ENCODE peak calls at places on chromosome X, in eight cellular contexts. Q is heart left ventricle, H is sigmoid colon, C is IMR-90, T is A549, Z is pancreas, G is stomach, P is heart right ventricle. J is an unnamed sample. For H3K4me1, the result is how much of the 10 kb centered on the place peaks cover.

GRCh38 chrX:151921292-151921691 is 8.6 kb downstream of the MAGEA4 start:
- DNase-seq in H (no peak), Z (no peak), Q (no peak), G (no peak), C (no peak), T (no peak), P (no peak), J (no peak)

GRCh38 chrX:109049416-109049815 is 313.1 kb upstream of the IRS4 start:
- DNase-seq in Q (no peak), T (no peak), H (no peak), P (no peak), Z (no peak), C (no peak), G (no peak), J (no peak)

GRCh38 chrX:129777218-129777768 is 2.5 kb upstream of the SASH3 start:
- DNase-seq in Z (no peak), G (peak), C (no peak), P (peak), T (no peak), H (no peak), Q (peak), J (peak)

GRCh38 chrX:45769919-45770582 is 569.4 kb upstream of the DIPK2B start:
- DNase-seq in Z (peak), P (peak), Q (peak), C (peak), T (peak), H (peak), G (peak), J (peak)

GRCh38 chrX:580020-580419 is 50.6 kb upstream of the SHOX start:
- DNase-seq in Z (no peak), Q (no peak), P (no peak), C (no peak), H (no peak), G (no peak), T (no peak), J (no peak)

GRCh38 chrX:137926090-137926489 is 360.2 kb downstream of the ZIC3 start:
- DNase-seq in Q (no peak), T (no peak), P (no peak), Z (no peak), H (no peak), C (no peak), G (no peak), J (no peak)

GRCh38 chrX:97398030-97398551 is 514.4 kb downstream of the RPA4 start:
- DNase-seq in P (no peak), G (no peak), Q (no peak), Z (no peak), T (no peak), C (peak), H (no peak), J (no peak)

GRCh38 chrX:41329101-41329500 is 4.9 kb upstream of the DDX3X start:
- DNase-seq in P (no peak), Z (no peak), Q (no peak), H (no peak), G (no peak), C (no peak), T (no peak), J (no peak)

GRCh38 chrX:139202742-139203410 is 327.7 kb upstream of the F9 start:
- DNase-seq in Z (peak), C (no peak), T (no peak), Q (no peak), G (no peak), P (no peak), H (no peak), J (no peak)

GRCh38 chrX:134512566-134512965 is 52.6 kb downstream of the HPRT1 start:
- DNase-seq in T (peak), Z (no peak), P (no peak), C (peak), G (no peak), Q (no peak), H (no peak), J (peak)

DNA sequence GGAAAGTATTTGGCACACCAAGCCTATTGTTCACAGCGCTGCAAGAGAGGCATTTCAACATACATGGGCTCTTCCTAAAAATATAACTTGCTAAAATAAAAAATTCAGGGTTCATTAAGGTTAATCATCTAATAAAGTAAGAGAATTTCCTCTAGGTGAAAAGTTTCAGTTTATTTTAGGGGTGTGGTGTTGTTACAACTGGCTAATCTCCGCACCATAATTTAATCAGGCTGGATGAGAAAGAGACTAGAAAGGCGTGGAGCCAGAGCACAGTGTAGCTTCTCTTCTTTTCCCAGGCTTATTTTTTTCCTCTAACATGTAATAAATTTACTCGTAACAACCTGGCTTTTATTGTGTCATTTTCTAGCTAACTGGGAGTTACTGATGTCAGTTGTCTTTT is 47.9 kb downstream of the FHL1 start:
- DNase-seq in H (no peak), T (no peak), G (no peak), P (no peak), Z (no peak), C (no peak), Q (no peak), J (no peak)
- H3K4me1 ChIP-seq in H (under half), T (under half), G (under half), P (under half), Z (under half), C (under half), Q (under half), J (under half)

DNA sequence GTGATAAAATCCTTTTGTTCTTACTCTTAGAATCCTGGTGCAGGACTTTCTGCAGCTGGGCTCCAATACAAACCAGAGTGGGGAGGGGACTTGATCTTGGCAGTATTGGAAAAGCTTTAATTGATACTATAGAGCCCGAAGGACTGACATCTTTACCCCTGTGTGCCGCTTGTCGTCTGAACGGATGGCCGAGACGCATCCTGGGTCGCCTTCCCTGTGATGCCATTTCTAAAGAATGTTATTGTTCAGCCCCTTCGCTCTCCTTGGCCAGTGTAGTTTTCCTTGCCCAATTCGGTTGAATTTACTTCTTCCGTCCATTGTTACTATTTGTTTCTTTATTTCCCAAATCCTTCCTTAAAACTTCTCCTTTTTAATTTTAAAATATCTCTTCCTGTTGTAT is 80.9 kb downstream of the CLDN34 start:
- DNase-seq in H (no peak), G (no peak), C (no peak), P (no peak), Z (no peak), T (no peak), Q (no peak), J (no peak)
- H3K4me1 ChIP-seq in H (under half), G (half or more), C (under half), P (half or more), Z (under half), T (under half), Q (under half), J (under half)

DNA sequence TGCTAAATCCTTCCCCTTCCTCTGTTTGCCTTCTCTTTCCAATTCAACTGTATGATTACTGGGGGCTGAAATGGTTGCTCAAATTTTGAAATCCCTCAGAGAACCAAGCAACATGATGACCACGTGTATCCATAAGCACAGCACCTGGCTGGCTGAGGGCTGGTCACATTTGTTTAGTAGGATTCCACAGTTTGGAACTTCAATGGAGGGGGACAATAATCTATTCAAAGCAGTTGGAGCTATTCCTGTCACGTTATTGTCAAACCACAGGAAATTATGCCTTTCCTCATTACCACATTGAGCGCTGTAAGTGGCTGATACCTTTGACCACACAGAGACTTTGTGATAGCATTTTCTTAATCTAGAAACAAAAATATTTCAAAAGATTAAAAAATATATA is 7.0 kb downstream of the TMSB4X start:
- DNase-seq in G (no peak), P (no peak), C (no peak), Z (no peak), H (no peak), T (no peak), Q (no peak), J (no peak)
- H3K4me1 ChIP-seq in G (under half), P (under half), C (under half), Z (under half), H (under half), T (under half), Q (under half), J (under half)

GRCh38 chrX:115339441-115340025 is 50.0 kb downstream of the LUZP4 start:
- DNase-seq in P (no peak), G (no peak), Q (no peak), H (no peak), Z (no peak), T (no peak), C (peak), J (no peak)

GRCh38 chrX:115345654-115346014 is 56.1 kb downstream of the LUZP4 start:
- DNase-seq in H (no peak), P (no peak), G (no peak), C (no peak), Z (no peak), Q (no peak), T (no peak), J (no peak)

GRCh38 chrX:115344885-115345653 is 55.6 kb downstream of the LUZP4 start:
- DNase-seq in Q (peak), G (peak), Z (peak), P (peak), H (peak), T (peak), C (peak), J (peak)

GRCh38 chrX:115337735-115338134 is 48.2 kb downstream of the LUZP4 start:
- DNase-seq in C (peak), G (no peak), H (no peak), Q (peak), Z (no peak), P (no peak), T (no peak), J (no peak)

DNA sequence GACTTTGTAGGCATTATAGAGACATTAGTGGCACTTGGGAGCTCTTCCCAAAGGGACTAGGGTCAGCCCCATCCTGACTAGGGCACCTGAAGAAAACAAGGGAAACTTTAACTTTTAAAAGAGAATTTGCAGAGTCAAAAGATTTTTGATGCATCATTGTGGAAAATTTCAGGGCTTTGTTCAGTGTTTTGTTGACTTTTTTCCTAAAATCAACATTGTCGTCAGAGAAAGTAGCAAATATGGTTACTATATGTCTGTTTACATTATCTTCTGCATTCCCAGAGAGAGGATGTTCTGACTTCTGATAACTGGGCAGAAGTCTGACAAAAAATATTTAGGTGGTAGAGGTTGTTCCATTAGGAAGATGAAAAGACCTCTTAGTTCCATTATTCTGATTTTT is 51.9 kb downstream of the LUZP4 start:
- DNase-seq in C (no peak), P (no peak), Z (no peak), G (no peak), T (no peak), Q (no peak), H (no peak), J (no peak)
- H3K4me1 ChIP-seq in C (under half), P (under half), Z (under half), G (under half), T (half or more), Q (under half), H (under half), J (under half)

GRCh38 chrX:68832516-68833447 is 4.0 kb downstream of the EFNB1 start:
- DNase-seq in T (no peak), P (no peak), C (no peak), H (peak), Z (no peak), G (no peak), Q (peak), J (no peak)
- H3K4me1 ChIP-seq in T (under half), P (under half), C (under half), H (under half), Z (under half), G (half or more), Q (under half), J (under half)

DNA sequence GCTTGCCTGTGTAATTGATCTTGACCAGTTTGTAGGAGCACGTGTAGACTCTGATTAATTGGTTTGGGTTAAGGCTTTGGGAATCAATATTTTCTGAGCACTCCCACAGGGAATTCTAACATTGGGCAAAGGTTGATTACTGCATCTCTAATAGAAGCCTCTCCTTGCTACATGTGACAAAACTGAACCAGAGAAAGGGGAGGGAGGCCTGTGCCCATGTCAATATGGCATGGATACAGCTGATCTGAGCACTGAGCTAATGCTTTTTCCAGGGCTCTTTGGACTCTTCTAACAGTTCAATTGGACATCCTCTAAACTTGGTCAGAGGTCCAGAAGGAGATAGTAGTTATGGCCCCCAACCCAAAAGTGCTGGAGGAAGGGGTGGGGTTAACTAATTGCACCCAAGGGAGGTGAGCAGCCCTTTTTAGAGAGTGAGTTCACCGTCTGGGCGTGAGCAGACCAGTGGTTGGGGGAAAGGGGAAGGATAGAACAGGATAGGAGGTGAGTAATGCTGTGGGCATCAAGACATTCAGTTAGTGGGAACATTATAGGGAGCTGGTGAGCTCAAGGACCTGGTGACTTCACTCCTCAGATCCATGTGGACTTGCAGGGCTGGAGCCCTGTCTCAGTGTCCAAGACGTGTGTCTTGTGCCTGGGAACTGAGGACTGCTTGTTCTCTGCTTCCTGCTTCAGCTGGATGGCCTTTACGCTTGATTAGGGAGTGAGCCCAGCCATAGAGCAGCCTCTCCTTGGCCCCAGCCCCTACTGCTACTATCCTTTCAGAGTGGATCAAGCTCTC is 22.8 kb downstream of the MSN start:
- DNase-seq in P (no peak), T (no peak), Z (no peak), G (no peak), C (peak), H (peak), Q (peak), J (peak)
- H3K4me1 ChIP-seq in P (half or more), T (half or more), Z (under half), G (half or more), C (under half), H (under half), Q (under half), J (under half)

DNA sequence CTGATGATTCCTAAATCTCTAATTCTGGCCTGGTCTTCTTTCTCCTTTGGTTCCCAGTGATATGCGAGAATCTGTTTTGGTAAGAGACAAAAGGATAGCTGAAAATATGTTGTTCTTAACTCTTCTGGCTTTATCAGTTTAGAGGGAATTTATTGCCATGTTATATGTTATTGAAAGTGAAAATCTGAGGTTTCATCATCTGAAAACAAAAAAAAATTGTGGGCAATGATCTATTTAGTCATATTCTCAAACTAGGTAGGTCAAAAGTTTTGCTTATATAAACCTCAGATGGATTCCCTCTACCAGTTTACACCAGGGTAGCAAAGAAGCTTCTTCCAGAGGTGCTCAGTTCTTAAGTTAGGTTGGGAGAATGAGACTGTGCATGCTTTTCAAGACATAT is 103.6 kb downstream of the ITM2A start:
- DNase-seq in P (no peak), T (no peak), H (no peak), Q (no peak), Z (no peak), G (no peak), C (no peak), J (no peak)
- H3K4me1 ChIP-seq in P (under half), T (under half), H (under half), Q (under half), Z (under half), G (under half), C (under half), J (under half)

DNA sequence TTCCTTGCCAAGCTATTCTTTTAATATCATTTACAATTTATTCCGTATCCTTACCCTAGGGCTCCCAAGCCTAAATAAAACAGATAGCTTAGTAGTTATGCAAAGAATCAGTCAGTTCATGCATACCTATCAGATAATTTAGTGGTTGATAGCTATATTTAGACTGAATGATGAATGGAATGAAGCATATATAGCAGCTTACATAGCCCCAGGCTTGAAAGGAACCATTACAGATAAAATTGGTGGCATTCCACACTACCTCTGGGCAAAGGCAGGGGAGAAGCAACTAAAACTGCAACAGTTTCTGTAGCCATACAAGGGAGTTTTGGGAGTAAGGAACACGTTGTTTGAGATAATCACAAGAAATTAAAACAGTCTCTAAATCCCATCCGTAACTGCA is 2.7 kb downstream of the ACE2 start:
- DNase-seq in C (no peak), T (no peak), H (no peak), G (no peak), P (no peak), Q (no peak), Z (no peak), J (no peak)
- H3K4me1 ChIP-seq in C (under half), T (under half), H (under half), G (under half), P (under half), Q (under half), Z (under half), J (under half)

J was measured in SJSA1.